ENCODE peak calls at places on chromosomes 12 and 14, in eight cellular contexts. B is endothelial cell, H is NB4, Z is left ventricle myocardium inferior, Y is fibroblast of lung, K is upper lobe of right lung, F is progenitor cell of endocrine pancreas, A is foreskin fibroblast. U is an unnamed sample.

GRCh38 chr14:72104011-72104613 is 171.9 kb downstream of the RGS6 start:
- DNase-seq in A (no peak), Z (no peak), Y (no peak), F (no peak), H (peak; percentile 33), K (no peak), B (peak; percentile 50), U (no peak)

GRCh38 chr12:6273931-6274687 is 36.4 kb upstream of the PLEKHG6 start:
- DNase-seq in Z (no peak), F (no peak), K (peak; percentile 34), B (peak; percentile 57), A (no peak), H (no peak), Y (no peak), U (no peak)

GRCh38 chr12:92769124-92769901 is 66.5 kb downstream of the PLEKHG7 start:
- DNase-seq in A (no peak), F (no peak), Z (no peak), B (no peak), K (no peak), H (peak; percentile 93), Y (peak; percentile 37), U (no peak)

GRCh38 chr12:90099288-90099687 is 390.6 kb upstream of the ATP2B1 start:
- DNase-seq in Z (no peak), A (peak; percentile 24), F (no peak), Y (peak; percentile 53), H (no peak), B (no peak), K (no peak), U (peak; percentile 24)

GRCh38 chr12:97764700-97765099 is 302.1 kb downstream of the RMST start:
- DNase-seq in F (no peak), A (no peak), B (no peak), Z (no peak), H (no peak), Y (no peak), K (no peak), U (no peak)

GRCh38 chr14:54356172-54356571 is 40.6 kb upstream of the CDKN3 start:
- DNase-seq in B (no peak), K (no peak), H (no peak), Z (no peak), F (no peak), A (peak; percentile 54), Y (no peak), U (peak; percentile 35)

GRCh38 chr14:29637406-29637805 is 290.2 kb downstream of the PRKD1 start:
- DNase-seq in H (no peak), B (no peak), Y (peak; percentile 80), F (no peak), A (peak; percentile 63), Z (peak; percentile 40), K (no peak), U (peak; percentile 58)

GRCh38 chr12:71438670-71439361 is 782 bp upstream of the LGR5 start:
- DNase-seq in F (no peak), Y (peak; percentile 19), B (no peak), Z (no peak), K (no peak), A (peak; percentile 18), H (no peak), U (no peak)

GRCh38 chr12:111998015-111998414 is 14.9 kb downstream of the TMEM116 start:
- DNase-seq in Y (no peak), H (no peak), F (no peak), Z (no peak), A (no peak), B (no peak), K (no peak), U (no peak)

GRCh38 chr12:100674009-100674888 is 100.8 kb downstream of the GAS2L3 start:
- DNase-seq in F (no peak), K (no peak), H (no peak), Y (no peak), Z (no peak), A (no peak), B (no peak), U (no peak)

GRCh38 chr12:34289431-34290190 is 267.3 kb downstream of the ALG10 start:
- DNase-seq in H (no peak), K (peak; percentile 48), F (peak; percentile 9), B (no peak), A (no peak), Y (no peak), Z (peak; percentile 4), U (no peak)

GRCh38 chr12:124026755-124027745 is 54.0 kb downstream of the ZNF664 start:
- DNase-seq in B (no peak), Z (no peak), A (peak; percentile 43), K (no peak), F (no peak), H (peak; percentile 69), Y (peak; percentile 62), U (peak; percentile 86)

GRCh38 chr12:123267991-123268843 is 3.4 kb downstream of the CDK2AP1 start:
- DNase-seq in A (no peak), F (no peak), Y (peak; percentile 30), B (peak; percentile 17), H (peak; percentile 56), Z (peak; percentile 34), K (peak; percentile 70), U (no peak)

GRCh38 chr12:124814741-124815613 is 48.7 kb downstream of the SCARB1 start:
- DNase-seq in Y (no peak), F (no peak), B (no peak), Z (no peak), H (no peak), K (no peak), A (no peak), U (no peak)

GRCh38 chr12:19778822-19779221 is 339.5 kb downstream of the AEBP2 start:
- DNase-seq in Z (no peak), F (no peak), K (no peak), Y (no peak), B (no peak), A (no peak), H (peak; percentile 24), U (no peak)
- TF ChIP-seq CTCF in Z (peak; percentile 23), F (peak; percentile 24), K (no peak), Y (no peak), B (no peak), A (no peak), H (no peak), U (no peak)

GRCh38 chr12:96131230-96131788 is 62.9 kb upstream of the ELK3 start:
- DNase-seq in K (no peak), F (no peak), H (no peak), Z (no peak), A (no peak), B (no peak), Y (no peak), U (no peak)

GRCh38 chr12:96134200-96134599 is 60.0 kb upstream of the ELK3 start:
- DNase-seq in H (no peak), F (no peak), Z (no peak), K (no peak), Y (no peak), A (no peak), B (no peak), U (no peak)

GRCh38 chr12:96136129-96136528 is 58.0 kb upstream of the ELK3 start:
- DNase-seq in A (no peak), B (no peak), F (no peak), H (no peak), Z (no peak), K (no peak), Y (peak; percentile 93), U (peak; percentile 18)

GRCh38 chr12:96130396-96131059 is 63.6 kb upstream of the ELK3 start:
- DNase-seq in K (no peak), H (no peak), F (no peak), B (no peak), Z (no peak), Y (no peak), A (no peak), U (no peak)

GRCh38 chr12:96132819-96133218 is 61.4 kb upstream of the ELK3 start:
- DNase-seq in A (no peak), B (no peak), Y (no peak), F (no peak), K (no peak), H (peak; percentile 77), Z (no peak), U (no peak)
- TF ChIP-seq CTCF in A (no peak), B (no peak), Y (no peak), F (peak; percentile 20), K (peak; percentile 37), H (peak; percentile 66), Z (peak; percentile 48), U (peak; percentile 51)

GRCh38 chr14:95540236-95540635 is 5.4 kb downstream of the GLRX5 start:
- DNase-seq in H (no peak), Y (no peak), A (no peak), Z (no peak), B (no peak), K (no peak), F (no peak), U (no peak)

GRCh38 chr14:95536036-95536577 is 1.3 kb downstream of the GLRX5 start:
- DNase-seq in F (no peak), Z (no peak), Y (no peak), B (no peak), A (no peak), K (no peak), H (no peak), U (no peak)

GRCh38 chr14:95541932-95542554 is 7.2 kb downstream of the GLRX5 start:
- DNase-seq in Y (no peak), Z (no peak), H (no peak), F (no peak), A (no peak), K (no peak), B (no peak), U (no peak)

GRCh38 chr14:95537298-95538089 is 2.6 kb downstream of the GLRX5 start:
- DNase-seq in B (no peak), H (no peak), K (no peak), Y (no peak), Z (no peak), A (no peak), F (no peak), U (no peak)

DNA sequence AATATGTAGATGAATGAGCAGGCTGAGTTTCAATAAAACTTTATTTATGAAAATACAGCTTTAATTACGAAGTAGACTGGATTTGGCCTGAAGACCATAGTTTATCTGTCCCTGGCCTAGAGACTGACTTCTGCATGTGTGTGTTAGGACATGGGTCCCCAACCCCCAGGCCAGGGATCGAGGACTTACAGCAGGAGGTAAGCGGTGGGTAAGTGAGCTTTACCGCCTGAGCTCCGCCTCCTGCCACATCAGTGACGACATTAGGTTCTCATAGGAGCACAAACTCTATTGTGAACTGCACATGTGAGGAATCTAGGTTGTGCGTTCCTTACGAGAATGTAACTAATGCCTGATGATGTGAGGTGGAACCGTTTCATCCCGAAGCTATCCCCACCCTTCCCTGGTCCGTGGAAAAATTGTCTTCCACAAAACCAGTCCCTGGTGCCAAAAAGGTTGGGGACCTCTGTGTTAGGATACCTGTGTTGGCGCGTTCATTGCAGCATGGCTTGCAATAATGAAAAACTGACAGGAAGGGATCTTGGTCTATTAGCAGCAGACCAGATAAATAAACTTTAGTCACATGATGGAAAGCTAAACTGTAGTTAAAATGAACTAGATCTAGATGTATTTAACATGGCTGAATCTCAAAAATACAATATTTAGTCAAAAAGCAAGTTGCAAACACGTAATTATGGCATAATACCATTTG is 4.1 kb downstream of the GLRX5 start:
- DNase-seq in K (no peak), H (no peak), Y (no peak), A (no peak), B (no peak), F (no peak), Z (no peak), U (no peak)
- TF ChIP-seq CTCF in K (no peak), H (no peak), Y (no peak), A (no peak), B (no peak), F (no peak), Z (no peak), U (no peak)

DNA sequence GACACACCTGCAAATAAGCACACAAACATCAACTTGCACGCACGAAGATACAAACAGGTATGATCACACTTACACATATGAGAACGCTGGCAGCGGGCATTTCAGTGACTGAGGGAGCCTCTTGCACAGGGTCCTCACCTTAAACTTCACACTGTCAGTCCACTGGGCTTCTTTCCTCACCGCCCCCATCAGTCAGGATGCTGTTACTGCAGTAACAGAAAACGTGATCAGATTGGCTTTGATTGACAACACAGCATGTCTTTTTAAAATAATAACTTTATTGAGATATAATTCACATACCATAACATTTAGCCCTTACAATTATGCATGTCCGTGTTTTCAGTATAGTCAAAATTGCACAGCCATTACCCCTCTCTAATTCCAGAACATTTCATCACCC is 8.2 kb downstream of the CCDC197 start:
- DNase-seq in F (no peak), B (no peak), Y (no peak), A (no peak), Z (no peak), K (no peak), H (no peak), U (no peak)
- TF ChIP-seq CTCF in F (peak; percentile 51), B (peak; percentile 54), Y (peak; percentile 51), A (peak; percentile 45), Z (peak; percentile 46), K (peak; percentile 36), H (peak; percentile 50), U (peak; percentile 72)

U was measured in HFFc6.